ENCODE peak calls at places on chromosome 19, in ten cellular contexts. A, D, B, Y, Q, W, S, M, R and Z are unnamed samples.

GRCh38 chr19:9673912-9674668 is 810 bp downstream of the ZNF562 start:
- DNase-seq in A (peak), D (peak), B (no peak), Y (no peak), Q (no peak), W (no peak), S (peak), M (peak), R (no peak), Z (no peak)

GRCh38 chr19:49859838-49860715 is 7.3 kb downstream of the PNKP start:
- DNase-seq in A (no peak), D (no peak), B (no peak), Y (no peak), Q (no peak), W (no peak), S (no peak), M (no peak), R (no peak), Z (no peak)

GRCh38 chr19:19274716-19275115 is 1.6 kb upstream of the TM6SF2 start:
- DNase-seq in A (no peak), D (no peak), B (no peak), Y (no peak), Q (no peak), W (no peak), S (no peak), M (no peak), R (no peak), Z (no peak)

GRCh38 chr19:45443462-45444317 is 20.0 kb upstream of the ERCC1 start:
- DNase-seq in A (no peak), D (no peak), B (peak), Y (peak), Q (peak), W (no peak), S (peak), M (peak), R (peak), Z (no peak)

GRCh38 chr19:11465605-11466004 is 15.2 kb downstream of the ELAVL3 start:
- DNase-seq in A (no peak), D (no peak), B (no peak), Y (peak), Q (no peak), W (no peak), S (no peak), M (no peak), R (peak), Z (no peak)

GRCh38 chr19:19120308-19121156 is 17.7 kb downstream of the TMEM161A start:
- DNase-seq in A (no peak), D (no peak), B (peak), Y (peak), Q (peak), W (no peak), S (peak), M (peak), R (peak), Z (peak)

GRCh38 chr19:12159773-12160414 is 3.0 kb upstream of the ZNF136 start:
- DNase-seq in A (no peak), D (no peak), B (no peak), Y (peak), Q (no peak), W (no peak), S (no peak), M (no peak), R (peak), Z (peak)

GRCh38 chr19:5308471-5309437 is 31.9 kb downstream of the PTPRS start:
- DNase-seq in A (no peak), D (peak), B (peak), Y (no peak), Q (no peak), W (no peak), S (peak), M (peak), R (no peak), Z (no peak)

GRCh38 chr19:54421521-54421920 is 6.3 kb downstream of the TTYH1 start:
- DNase-seq in A (no peak), D (no peak), B (no peak), Y (no peak), Q (no peak), W (no peak), S (no peak), M (no peak), R (no peak), Z (no peak)

GRCh38 chr19:30879225-30879624 is 470.0 kb downstream of the TSHZ3 start:
- DNase-seq in A (no peak), D (no peak), B (no peak), Y (peak), Q (no peak), W (no peak), S (no peak), M (no peak), R (no peak), Z (no peak)

GRCh38 chr19:6459356-6460098 is at the start of gene SLC25A23:
- DNase-seq in A (peak), D (no peak), B (peak), Y (peak), Q (peak), W (peak), S (peak), M (peak), R (peak), Z (peak)

GRCh38 chr19:33814181-33815165 is 17.8 kb downstream of the KCTD15 start:
- DNase-seq in A (no peak), D (no peak), B (peak), Y (no peak), Q (no peak), W (no peak), S (peak), M (peak), R (no peak), Z (no peak)

GRCh38 chr19:14346279-14346678 is 35.0 kb upstream of the ADGRE5 start:
- DNase-seq in A (no peak), D (no peak), B (no peak), Y (no peak), Q (no peak), W (no peak), S (no peak), M (no peak), R (no peak), Z (no peak)

GRCh38 chr19:17952041-17952976 is 14.6 kb upstream of the KCNN1 start:
- DNase-seq in A (no peak), D (no peak), B (no peak), Y (peak), Q (no peak), W (no peak), S (no peak), M (no peak), R (peak), Z (no peak)

GRCh38 chr19:57667220-57667619 is 1.5 kb upstream of the ZSCAN4 start:
- DNase-seq in A (no peak), D (no peak), B (no peak), Y (no peak), Q (no peak), W (no peak), S (no peak), M (no peak), R (no peak), Z (no peak)

GRCh38 chr19:15285896-15286591 is 46.3 kb downstream of the BRD4 start:
- DNase-seq in A (peak), D (no peak), B (no peak), Y (no peak), Q (no peak), W (peak), S (no peak), M (no peak), R (peak), Z (no peak)

GRCh38 chr19:2607712-2608601 is 94.5 kb downstream of the GNG7 start:
- DNase-seq in A (peak), D (no peak), B (no peak), Y (no peak), Q (no peak), W (peak), S (no peak), M (no peak), R (no peak), Z (peak)

GRCh38 chr19:30096596-30097370 is 154.7 kb downstream of the URI1 start:
- DNase-seq in A (no peak), D (no peak), B (no peak), Y (no peak), Q (no peak), W (peak), S (no peak), M (no peak), R (no peak), Z (no peak)

GRCh38 chr19:48997972-48998371 is 4.3 kb downstream of the RUVBL2 start:
- DNase-seq in A (no peak), D (no peak), B (peak), Y (peak), Q (no peak), W (peak), S (peak), M (peak), R (peak), Z (peak)

GRCh38 chr19:50050406-50051223 is 24.8 kb downstream of the ZNF473 start:
- DNase-seq in A (peak), D (no peak), B (peak), Y (no peak), Q (no peak), W (no peak), S (peak), M (peak), R (peak), Z (peak)

GRCh38 chr19:39160523-39160861 is 34.9 kb downstream of the PAK4 start:
- DNase-seq in A (no peak), D (no peak), B (peak), Y (no peak), Q (no peak), W (no peak), S (peak), M (peak), R (no peak), Z (no peak)

GRCh38 chr19:37329686-37330085 is 41.2 kb upstream of the ZNF527 start:
- DNase-seq in A (no peak), D (no peak), B (no peak), Y (peak), Q (no peak), W (no peak), S (no peak), M (no peak), R (peak), Z (no peak)

GRCh38 chr19:1106841-1107654 is 3.3 kb downstream of the GPX4 start:
- DNase-seq in A (no peak), D (no peak), B (peak), Y (no peak), Q (no peak), W (no peak), S (peak), M (no peak), R (no peak), Z (no peak)
- TF ChIP-seq CTCF in A (peak), D (peak), B (no peak), Y (no peak), Q (no peak), W (no peak), S (peak), M (peak), R (no peak), Z (no peak)

DNA sequence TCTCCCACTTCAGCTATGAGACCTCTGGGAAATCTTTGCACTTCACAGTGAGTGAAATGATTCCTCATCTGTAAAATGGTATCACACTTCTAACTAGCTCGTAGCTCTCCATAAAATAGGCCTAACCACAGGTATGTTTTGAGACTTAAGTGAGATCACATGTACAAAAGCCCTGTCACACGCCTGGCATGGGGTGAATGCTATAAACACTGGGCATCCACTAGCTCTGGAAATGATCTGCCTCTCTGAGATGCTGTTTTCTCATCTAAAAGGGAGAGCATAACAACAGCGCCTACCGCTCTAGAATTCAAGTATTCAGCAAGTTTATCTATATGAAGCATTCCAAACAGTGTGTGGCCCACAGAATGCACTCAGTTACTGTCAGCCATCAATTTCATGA is 2.2 kb downstream of the AKT2 start:
- DNase-seq in A (no peak), D (no peak), B (no peak), Y (no peak), Q (no peak), W (no peak), S (peak), M (no peak), R (no peak), Z (no peak)
- H3K9ac ChIP-seq in A (peak), D (no peak), B (no peak), Y (no peak), Q (no peak), W (no peak), S (peak), M (no peak), R (no peak), Z (peak)

DNA sequence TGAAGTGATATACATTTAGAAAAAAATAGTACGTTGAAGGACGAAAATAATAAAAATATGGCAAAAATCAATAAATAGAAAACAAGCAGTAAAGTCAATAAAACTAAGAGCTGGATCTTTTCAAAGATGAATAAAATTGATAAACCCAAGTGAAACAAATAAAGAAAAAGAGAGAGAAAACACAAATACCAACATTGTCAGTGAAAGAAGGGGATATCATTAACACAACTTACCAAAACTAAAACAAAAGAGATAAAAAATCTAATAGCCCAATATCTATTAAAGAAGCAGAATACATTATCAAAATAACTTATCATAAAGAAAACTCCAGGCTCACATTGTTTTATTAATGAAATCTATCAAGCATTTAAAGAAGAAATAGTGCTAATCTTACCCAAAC is 675.1 kb downstream of the UQCRFS1 start:
- DNase-seq in A (no peak), D (no peak), B (no peak), Y (no peak), Q (no peak), W (no peak), S (no peak), M (no peak), R (no peak), Z (no peak)
- TF ChIP-seq CTCF in A (no peak), D (no peak), B (no peak), Y (no peak), Q (no peak), W (no peak), S (no peak), M (no peak), R (no peak), Z (no peak)

GRCh38 chr19:41321600-41322270 is 11.8 kb downstream of the CCDC97 start:
- DNase-seq in A (no peak), D (no peak), B (peak), Y (peak), Q (peak), W (no peak), S (peak), M (peak), R (peak), Z (no peak)
- H3K9ac ChIP-seq in A (no peak), D (no peak), B (no peak), Y (no peak), Q (no peak), W (no peak), S (peak), M (peak), R (no peak), Z (no peak)